ENCODE peak calls at places on chromosome 11, in nine cellular contexts. One of them, this sample, is unnamed. For H3K9me3, the result is how much of the 10 kb centered on the place peaks cover.

GRCh38 chr11:65434057-65434666 is 11.6 kb downstream of the NEAT1 start:
- DNase-seq in cardiac muscle cell: no peak
- DNase-seq in colonic mucosa: no peak
- DNase-seq in A549: no peak
- DNase-seq in spleen: no peak
- DNase-seq in stomach: no peak
- DNase-seq in K562: no peak
- DNase-seq in aorta: no peak
- DNase-seq in upper lobe of right lung: no peak
- DNase-seq in this sample: no peak

GRCh38 chr11:15374418-15374817 is 259.7 kb downstream of the INSC start:
- DNase-seq in cardiac muscle cell: no peak
- DNase-seq in colonic mucosa: no peak
- DNase-seq in A549: no peak
- DNase-seq in spleen: no peak
- DNase-seq in stomach: no peak
- DNase-seq in K562: no peak
- DNase-seq in aorta: no peak
- DNase-seq in upper lobe of right lung: no peak
- DNase-seq in this sample: no peak

GRCh38 chr11:30171661-30172060 is 59.2 kb upstream of the FSHB start:
- DNase-seq in cardiac muscle cell: no peak
- DNase-seq in colonic mucosa: no peak
- DNase-seq in A549: no peak
- DNase-seq in spleen: no peak
- DNase-seq in stomach: peak
- DNase-seq in K562: no peak
- DNase-seq in aorta: no peak
- DNase-seq in upper lobe of right lung: no peak
- DNase-seq in this sample: no peak

GRCh38 chr11:64743591-64744543 is at the start of gene RASGRP2:
- DNase-seq in cardiac muscle cell: peak
- DNase-seq in colonic mucosa: peak
- DNase-seq in A549: peak
- DNase-seq in spleen: peak
- DNase-seq in stomach: peak
- DNase-seq in K562: peak
- DNase-seq in aorta: peak
- DNase-seq in upper lobe of right lung: peak
- DNase-seq in this sample: no peak

GRCh38 chr11:100823360-100823759 is 136.3 kb downstream of the ARHGAP42 start:
- DNase-seq in cardiac muscle cell: no peak
- DNase-seq in colonic mucosa: no peak
- DNase-seq in A549: no peak
- DNase-seq in spleen: no peak
- DNase-seq in stomach: no peak
- DNase-seq in K562: no peak
- DNase-seq in aorta: no peak
- DNase-seq in upper lobe of right lung: no peak
- DNase-seq in this sample: no peak

GRCh38 chr11:77211594-77212251 is 83.7 kb downstream of the MYO7A start:
- DNase-seq in cardiac muscle cell: no peak
- DNase-seq in colonic mucosa: no peak
- DNase-seq in A549: no peak
- DNase-seq in spleen: peak
- DNase-seq in stomach: no peak
- DNase-seq in K562: no peak
- DNase-seq in aorta: peak
- DNase-seq in upper lobe of right lung: peak
- DNase-seq in this sample: no peak

GRCh38 chr11:13303668-13304649 is 26.4 kb downstream of the BMAL1 start:
- DNase-seq in cardiac muscle cell: no peak
- DNase-seq in colonic mucosa: no peak
- DNase-seq in A549: no peak
- DNase-seq in spleen: peak
- DNase-seq in stomach: no peak
- DNase-seq in K562: no peak
- DNase-seq in aorta: peak
- DNase-seq in upper lobe of right lung: no peak
- DNase-seq in this sample: no peak

GRCh38 chr11:62664405-62665074 is 470 bp downstream of the C11orf98 start:
- DNase-seq in cardiac muscle cell: peak
- DNase-seq in colonic mucosa: peak
- DNase-seq in A549: no peak
- DNase-seq in spleen: no peak
- DNase-seq in stomach: peak
- DNase-seq in K562: peak
- DNase-seq in aorta: no peak
- DNase-seq in upper lobe of right lung: no peak
- DNase-seq in this sample: peak

GRCh38 chr11:2540521-2541320 is 95.9 kb downstream of the KCNQ1 start:
- DNase-seq in cardiac muscle cell: no peak
- DNase-seq in colonic mucosa: no peak
- DNase-seq in A549: no peak
- DNase-seq in spleen: peak
- DNase-seq in stomach: no peak
- DNase-seq in K562: no peak
- DNase-seq in aorta: peak
- DNase-seq in upper lobe of right lung: peak
- DNase-seq in this sample: no peak

GRCh38 chr11:25357133-25357532 is 860.3 kb downstream of the LUZP2 start:
- DNase-seq in cardiac muscle cell: no peak
- DNase-seq in colonic mucosa: no peak
- DNase-seq in A549: no peak
- DNase-seq in spleen: no peak
- DNase-seq in stomach: no peak
- DNase-seq in K562: no peak
- DNase-seq in aorta: no peak
- DNase-seq in upper lobe of right lung: no peak
- DNase-seq in this sample: no peak

GRCh38 chr11:65968600-65969482 is 7.3 kb downstream of the SART1 start:
- DNase-seq in cardiac muscle cell: no peak
- DNase-seq in colonic mucosa: no peak
- DNase-seq in A549: no peak
- DNase-seq in spleen: no peak
- DNase-seq in stomach: no peak
- DNase-seq in K562: no peak
- DNase-seq in aorta: no peak
- DNase-seq in upper lobe of right lung: no peak
- DNase-seq in this sample: peak

DNA sequence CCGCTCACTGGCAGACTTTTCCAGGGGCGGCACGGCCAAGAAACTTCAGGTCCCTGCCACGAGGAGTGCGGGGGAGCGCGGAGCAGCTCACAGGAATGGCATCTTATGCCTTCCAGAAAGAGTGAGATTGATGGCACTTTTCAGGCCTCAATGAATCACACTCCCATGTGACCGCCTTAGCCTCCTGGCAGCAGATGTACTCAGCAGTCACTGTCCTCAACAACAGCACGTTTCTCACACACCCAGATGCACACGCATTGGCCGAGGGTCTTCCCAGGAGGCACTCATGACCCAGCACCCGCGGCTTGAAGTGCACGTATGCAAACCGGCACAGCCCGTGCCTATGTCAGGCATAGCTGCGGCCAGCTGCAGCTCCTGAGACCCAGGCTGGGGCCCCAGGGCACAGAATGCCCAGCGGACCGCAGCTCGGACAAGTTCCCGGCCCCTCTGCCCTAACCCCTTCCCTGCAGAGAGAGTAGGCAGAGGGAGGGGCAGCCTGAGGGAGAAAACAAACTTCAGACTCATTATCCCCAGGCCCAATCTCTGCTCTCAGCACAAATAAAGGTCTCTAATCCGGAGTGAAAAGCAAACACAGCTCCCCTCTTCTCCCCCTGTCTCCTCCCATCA is 48.3 kb downstream of the RPUSD4 start:
- DNase-seq in cardiac muscle cell: no peak
- DNase-seq in colonic mucosa: no peak
- DNase-seq in A549: no peak
- DNase-seq in spleen: peak
- DNase-seq in stomach: no peak
- DNase-seq in K562: no peak
- DNase-seq in aorta: peak
- DNase-seq in upper lobe of right lung: no peak
- DNase-seq in this sample: no peak
- H3K4me3 ChIP-seq in cardiac muscle cell: no peak
- H3K4me3 ChIP-seq in colonic mucosa: no peak
- H3K4me3 ChIP-seq in A549: no peak
- H3K4me3 ChIP-seq in spleen: no peak
- H3K4me3 ChIP-seq in stomach: no peak
- H3K4me3 ChIP-seq in K562: no peak
- H3K4me3 ChIP-seq in aorta: no peak
- H3K4me3 ChIP-seq in upper lobe of right lung: no peak
- H3K4me3 ChIP-seq in this sample: no peak

GRCh38 chr11:19134004-19134403 is 17.0 kb downstream of the ZDHHC13 start:
- DNase-seq in cardiac muscle cell: no peak
- DNase-seq in colonic mucosa: no peak
- DNase-seq in A549: no peak
- DNase-seq in spleen: no peak
- DNase-seq in stomach: no peak
- DNase-seq in K562: no peak
- DNase-seq in aorta: no peak
- DNase-seq in upper lobe of right lung: no peak
- DNase-seq in this sample: no peak
- H3K9me3 ChIP-seq in cardiac muscle cell: under half
- H3K9me3 ChIP-seq in colonic mucosa: under half
- H3K9me3 ChIP-seq in A549: under half
- H3K9me3 ChIP-seq in spleen: under half
- H3K9me3 ChIP-seq in stomach: under half
- H3K9me3 ChIP-seq in K562: under half
- H3K9me3 ChIP-seq in aorta: under half
- H3K9me3 ChIP-seq in upper lobe of right lung: under half
- H3K9me3 ChIP-seq in this sample: under half

DNA sequence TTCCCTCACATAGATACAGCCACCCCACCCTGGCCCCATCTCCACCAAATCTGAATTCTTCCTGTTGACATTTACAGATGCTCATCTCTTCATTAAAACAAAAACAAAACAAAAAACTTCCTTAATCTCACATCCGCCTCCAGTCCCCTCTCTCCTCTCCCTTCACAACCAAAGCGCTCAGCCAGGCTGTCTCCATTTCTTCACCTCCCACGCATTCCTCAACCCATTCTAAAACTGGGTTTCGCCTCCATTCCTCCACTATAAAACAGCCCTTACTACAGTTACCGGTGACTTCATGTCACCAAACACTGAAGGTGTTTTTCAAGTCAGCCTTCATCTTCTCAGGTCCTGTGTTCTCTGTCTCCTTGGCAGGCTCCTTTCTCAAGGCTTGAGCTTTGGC is 9.6 kb downstream of the BACE1-AS start:
- DNase-seq in cardiac muscle cell: no peak
- DNase-seq in colonic mucosa: no peak
- DNase-seq in A549: no peak
- DNase-seq in spleen: no peak
- DNase-seq in stomach: no peak
- DNase-seq in K562: no peak
- DNase-seq in aorta: no peak
- DNase-seq in upper lobe of right lung: no peak
- DNase-seq in this sample: no peak
- H3K4me3 ChIP-seq in cardiac muscle cell: no peak
- H3K4me3 ChIP-seq in colonic mucosa: no peak
- H3K4me3 ChIP-seq in A549: no peak
- H3K4me3 ChIP-seq in spleen: no peak
- H3K4me3 ChIP-seq in stomach: peak
- H3K4me3 ChIP-seq in K562: no peak
- H3K4me3 ChIP-seq in aorta: no peak
- H3K4me3 ChIP-seq in upper lobe of right lung: no peak
- H3K4me3 ChIP-seq in this sample: no peak

DNA sequence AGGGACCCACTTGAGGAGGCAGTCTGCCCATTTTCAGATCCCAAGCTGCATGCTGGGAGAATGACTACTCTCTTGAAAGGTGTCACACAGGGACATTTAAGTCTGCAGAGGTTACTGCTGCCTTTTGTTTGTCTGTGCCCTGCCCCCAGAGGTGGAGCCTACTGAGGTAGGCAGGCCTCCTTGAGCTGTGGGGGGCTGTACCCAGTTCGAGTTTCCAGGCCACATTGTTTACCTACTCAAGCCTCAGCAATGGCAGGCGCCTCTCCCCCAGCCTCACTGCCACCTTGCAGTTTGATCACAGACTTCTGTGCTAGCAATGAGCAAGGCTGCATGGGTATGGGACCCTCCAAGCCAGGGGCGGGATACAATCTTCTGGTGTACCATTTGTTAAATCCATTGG is 126.0 kb downstream of the OR4A5 start:
- DNase-seq in cardiac muscle cell: no peak
- DNase-seq in colonic mucosa: no peak
- DNase-seq in A549: no peak
- DNase-seq in spleen: peak
- DNase-seq in stomach: no peak
- DNase-seq in K562: no peak
- DNase-seq in aorta: no peak
- DNase-seq in upper lobe of right lung: no peak
- DNase-seq in this sample: no peak
- H3K9me3 ChIP-seq in cardiac muscle cell: under half
- H3K9me3 ChIP-seq in colonic mucosa: under half
- H3K9me3 ChIP-seq in A549: under half
- H3K9me3 ChIP-seq in spleen: half or more
- H3K9me3 ChIP-seq in stomach: under half
- H3K9me3 ChIP-seq in K562: under half
- H3K9me3 ChIP-seq in aorta: under half
- H3K9me3 ChIP-seq in upper lobe of right lung: under half
- H3K9me3 ChIP-seq in this sample: under half